ENCODE peak calls at places on chromosome 16, in nine cellular contexts. M, C, I, G, F, V, N, J and W are unnamed samples.

GRCh38 chr16:14616280-14616679 is 13.8 kb downstream of the PARN start:
- DNase-seq in M (no peak), C (no peak), I (no peak), G (no peak), F (no peak), V (no peak), N (no peak), J (no peak), W (no peak)

GRCh38 chr16:49700222-49700927 is 155.5 kb downstream of the ZNF423 start:
- DNase-seq in M (no peak), C (peak; percentile 47), I (no peak), G (peak; percentile 75), F (no peak), V (no peak), N (no peak), J (no peak), W (no peak)

GRCh38 chr16:19265531-19265930 is 20.0 kb upstream of the CLEC19A start:
- DNase-seq in M (no peak), C (no peak), I (no peak), G (no peak), F (no peak), V (no peak), N (no peak), J (no peak), W (no peak)

GRCh38 chr16:78562650-78563049 is 463.2 kb downstream of the WWOX start:
- DNase-seq in M (no peak), C (no peak), I (no peak), G (no peak), F (no peak), V (no peak), N (no peak), J (no peak), W (no peak)

GRCh38 chr16:28846933-28847273 is 755 bp upstream of the TUFM start:
- DNase-seq in M (no peak), C (no peak), I (no peak), G (no peak), F (peak; percentile 6), V (no peak), N (no peak), J (no peak), W (no peak)

GRCh38 chr16:73405851-73406250 is 357.9 kb upstream of the ZFHX3 start:
- DNase-seq in M (peak; percentile 63), C (no peak), I (no peak), G (no peak), F (no peak), V (no peak), N (no peak), J (no peak), W (no peak)

GRCh38 chr16:67013238-67013822 is 15.6 kb upstream of the CBFB start:
- DNase-seq in M (no peak), C (no peak), I (no peak), G (no peak), F (no peak), V (no peak), N (no peak), J (no peak), W (peak; percentile 25)

GRCh38 chr16:22705799-22706198 is 108.2 kb upstream of the HS3ST2 start:
- DNase-seq in M (no peak), C (no peak), I (no peak), G (no peak), F (no peak), V (no peak), N (no peak), J (no peak), W (no peak)

GRCh38 chr16:19883296-19883951 is 1.2 kb downstream of the GPRC5B start:
- DNase-seq in M (no peak), C (no peak), I (peak; percentile 39), G (peak; percentile 31), F (peak; percentile 25), V (peak; percentile 47), N (no peak), J (no peak), W (no peak)

GRCh38 chr16:50254072-50254471 is 12.3 kb upstream of the ADCY7 start:
- DNase-seq in M (no peak), C (no peak), I (no peak), G (no peak), F (no peak), V (no peak), N (no peak), J (no peak), W (no peak)

GRCh38 chr16:74611721-74612120 is 4.8 kb upstream of the GLG1 start:
- DNase-seq in M (no peak), C (peak; percentile 53), I (peak; percentile 36), G (no peak), F (peak; percentile 95), V (no peak), N (no peak), J (no peak), W (no peak)

GRCh38 chr16:68764866-68765265 is 27.8 kb downstream of the CDH1 start:
- DNase-seq in M (no peak), C (no peak), I (no peak), G (no peak), F (no peak), V (no peak), N (no peak), J (no peak), W (no peak)

GRCh38 chr16:82197540-82198240 is 27.7 kb upstream of the MPHOSPH6 start:
- DNase-seq in M (no peak), C (no peak), I (no peak), G (peak; percentile 48), F (no peak), V (no peak), N (no peak), J (no peak), W (no peak)

GRCh38 chr16:70688266-70688742 is 2.5 kb upstream of the MTSS2 start:
- DNase-seq in M (peak; percentile 89), C (peak; percentile 16), I (no peak), G (peak; percentile 80), F (peak; percentile 59), V (no peak), N (no peak), J (no peak), W (peak; percentile 38)

GRCh38 chr16:67163164-67163902 is 1.2 kb upstream of the HSF4 start:
- DNase-seq in M (peak; percentile 39), C (peak; percentile 34), I (no peak), G (no peak), F (peak; percentile 35), V (no peak), N (no peak), J (no peak), W (peak; percentile 60)

GRCh38 chr16:66566051-66566901 is at the start of gene CMTM1:
- DNase-seq in M (no peak), C (no peak), I (no peak), G (no peak), F (no peak), V (no peak), N (no peak), J (no peak), W (no peak)

GRCh38 chr16:66247516-66248089 is 118.9 kb upstream of the CDH5 start:
- DNase-seq in M (no peak), C (peak; percentile 47), I (no peak), G (peak; percentile 73), F (peak; percentile 71), V (no peak), N (peak; percentile 9), J (no peak), W (no peak)

GRCh38 chr16:2846511-2847310 is 11.3 kb downstream of the PRSS22 start:
- DNase-seq in M (peak; percentile 78), C (peak; percentile 82), I (no peak), G (no peak), F (peak; percentile 88), V (no peak), N (peak; percentile 78), J (no peak), W (no peak)

GRCh38 chr16:72228014-72228413 is 56.1 kb upstream of the PMFBP1 start:
- DNase-seq in M (no peak), C (no peak), I (no peak), G (no peak), F (no peak), V (no peak), N (no peak), J (no peak), W (no peak)

GRCh38 chr16:88725609-88726407 is 19.5 kb downstream of the CTU2 start:
- DNase-seq in M (no peak), C (no peak), I (no peak), G (no peak), F (no peak), V (no peak), N (no peak), J (no peak), W (no peak)

GRCh38 chr16:15798671-15799070 is 58.2 kb downstream of the MYH11 start:
- DNase-seq in M (no peak), C (no peak), I (no peak), G (no peak), F (no peak), V (no peak), N (no peak), J (no peak), W (no peak)

GRCh38 chr16:49643429-49644142 is 212.3 kb downstream of the ZNF423 start:
- DNase-seq in M (peak; percentile 73), C (peak; percentile 93), I (peak; percentile 92), G (no peak), F (peak; percentile 78), V (no peak), N (no peak), J (no peak), W (no peak)

DNA sequence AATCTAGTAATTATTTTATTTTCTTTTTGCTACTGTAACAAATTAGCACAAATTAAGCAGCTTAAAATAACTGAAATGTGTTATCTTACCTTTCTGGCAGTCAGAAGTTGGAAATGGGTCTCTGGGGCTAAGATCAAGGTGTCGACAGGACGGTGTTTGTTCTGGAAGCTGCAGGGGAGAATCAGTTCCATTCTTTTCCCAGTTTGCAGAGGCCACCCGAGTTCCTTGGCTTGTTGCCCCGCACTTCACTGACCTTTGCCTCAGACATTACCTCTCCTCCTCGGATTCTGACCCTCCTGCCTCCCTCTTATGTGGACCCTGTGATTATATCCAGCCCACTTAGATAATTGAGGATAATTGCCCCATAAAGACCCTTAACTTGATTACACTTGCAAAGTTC is 61.0 kb upstream of the MAF start:
- DNase-seq in M (no peak), C (no peak), I (no peak), G (no peak), F (no peak), V (no peak), N (no peak), J (no peak), W (no peak)
- H3K4me3 ChIP-seq in M (no peak overlapping the region), C (no peak overlapping the region), I (no peak overlapping the region), G (no peak overlapping the region), F (no peak overlapping the region), V (no peak overlapping the region), N (no peak overlapping the region), J (no peak overlapping the region), W (no peak overlapping the region)

GRCh38 chr16:83393196-83393981 is 414.4 kb upstream of the HSBP1 start:
- DNase-seq in M (peak; percentile 64), C (peak; percentile 56), I (peak; percentile 50), G (no peak), F (peak; percentile 33), V (no peak), N (peak; percentile 5), J (no peak), W (no peak)
- TF ChIP-seq CTCF in M (peak; percentile 26), C (peak; percentile 30), I (peak; percentile 55), G (no peak), F (peak; percentile 15), V (no peak), N (peak; percentile 18), J (peak; percentile 24), W (no peak)

GRCh38 chr16:48054881-48055601 is 100.8 kb downstream of the ABCC12 start:
- DNase-seq in M (peak; percentile 63), C (peak; percentile 47), I (peak; percentile 40), G (no peak), F (peak; percentile 71), V (peak; percentile 57), N (peak; percentile 67), J (peak; percentile 12), W (peak; percentile 34)
- H3K4me3 ChIP-seq in M (no peak overlapping the region), C (no peak overlapping the region), I (peak overlapping the region; percentile 24), G (no peak overlapping the region), F (no peak overlapping the region), V (no peak overlapping the region), N (peak overlapping the region; percentile 64), J (no peak overlapping the region), W (no peak overlapping the region)

GRCh38 chr16:531494-532125 is 4.1 kb downstream of the CAPN15 start:
- DNase-seq in M (no peak), C (no peak), I (no peak), G (no peak), F (no peak), V (no peak), N (no peak), J (no peak), W (no peak)
- TF ChIP-seq CTCF in M (no peak), C (no peak), I (no peak), G (no peak), F (no peak), V (no peak), N (no peak), J (no peak), W (no peak)